ENCODE peak calls at places on chromosomes 7 and 10, in eight cellular contexts. One of them, this sample, is unnamed. For H3K36me3, the result is how much of the 10 kb centered on the place peaks cover.

GRCh38 chr10:92419740-92420553 is 129.0 kb downstream of the MARCHF5 start:
- DNase-seq in CD8-positive, alpha-beta memory T cell: no peak
- DNase-seq in upper lobe of right lung: peak
- DNase-seq in Peyer's patch: peak
- DNase-seq in CD4-positive, alpha-beta memory T cell: no peak
- DNase-seq in stomach: peak
- DNase-seq in GM23248: peak
- DNase-seq in naive thymus-derived CD4-positive, alpha-beta T cell: no peak
- DNase-seq in this sample: peak

GRCh38 chr7:74206589-74207120 is 3.2 kb upstream of the LAT2 start:
- DNase-seq in stomach: peak
- DNase-seq in CD4-positive, alpha-beta memory T cell: peak
- DNase-seq in CD8-positive, alpha-beta memory T cell: peak
- DNase-seq in Peyer's patch: peak
- DNase-seq in upper lobe of right lung: peak
- DNase-seq in naive thymus-derived CD4-positive, alpha-beta T cell: peak
- DNase-seq in GM23248: peak
- DNase-seq in this sample: peak

GRCh38 chr10:16910795-16911164 is 93.6 kb upstream of the RSU1 start:
- DNase-seq in GM23248: no peak
- DNase-seq in stomach: no peak
- DNase-seq in CD8-positive, alpha-beta memory T cell: no peak
- DNase-seq in naive thymus-derived CD4-positive, alpha-beta T cell: no peak
- DNase-seq in Peyer's patch: no peak
- DNase-seq in upper lobe of right lung: no peak
- DNase-seq in CD4-positive, alpha-beta memory T cell: no peak
- DNase-seq in this sample: no peak

GRCh38 chr7:44385384-44386138 is 60.2 kb upstream of the CAMK2B start:
- DNase-seq in upper lobe of right lung: no peak
- DNase-seq in CD4-positive, alpha-beta memory T cell: no peak
- DNase-seq in GM23248: no peak
- DNase-seq in stomach: peak
- DNase-seq in Peyer's patch: no peak
- DNase-seq in CD8-positive, alpha-beta memory T cell: no peak
- DNase-seq in naive thymus-derived CD4-positive, alpha-beta T cell: no peak
- DNase-seq in this sample: peak

GRCh38 chr10:72756674-72757385 is 64.9 kb downstream of the MCU start:
- DNase-seq in CD4-positive, alpha-beta memory T cell: no peak
- DNase-seq in stomach: no peak
- DNase-seq in naive thymus-derived CD4-positive, alpha-beta T cell: no peak
- DNase-seq in CD8-positive, alpha-beta memory T cell: no peak
- DNase-seq in GM23248: no peak
- DNase-seq in Peyer's patch: no peak
- DNase-seq in upper lobe of right lung: no peak
- DNase-seq in this sample: no peak

GRCh38 chr10:117053548-117053947 is 48.6 kb upstream of the SHTN1 start:
- DNase-seq in stomach: no peak
- DNase-seq in upper lobe of right lung: no peak
- DNase-seq in CD8-positive, alpha-beta memory T cell: no peak
- DNase-seq in CD4-positive, alpha-beta memory T cell: no peak
- DNase-seq in naive thymus-derived CD4-positive, alpha-beta T cell: no peak
- DNase-seq in Peyer's patch: no peak
- DNase-seq in GM23248: peak
- DNase-seq in this sample: no peak

GRCh38 chr10:103872137-103872933 is 17.0 kb upstream of the SH3PXD2A start:
- DNase-seq in CD8-positive, alpha-beta memory T cell: no peak
- DNase-seq in stomach: no peak
- DNase-seq in CD4-positive, alpha-beta memory T cell: no peak
- DNase-seq in Peyer's patch: no peak
- DNase-seq in naive thymus-derived CD4-positive, alpha-beta T cell: no peak
- DNase-seq in upper lobe of right lung: no peak
- DNase-seq in GM23248: peak
- DNase-seq in this sample: no peak

GRCh38 chr10:34235164-34235832 is 579.8 kb downstream of the PARD3 start:
- DNase-seq in CD4-positive, alpha-beta memory T cell: no peak
- DNase-seq in CD8-positive, alpha-beta memory T cell: no peak
- DNase-seq in GM23248: peak
- DNase-seq in upper lobe of right lung: no peak
- DNase-seq in stomach: no peak
- DNase-seq in naive thymus-derived CD4-positive, alpha-beta T cell: no peak
- DNase-seq in Peyer's patch: no peak
- DNase-seq in this sample: no peak

GRCh38 chr10:865257-865656 is 66.2 kb downstream of the LARP4B start:
- DNase-seq in CD8-positive, alpha-beta memory T cell: no peak
- DNase-seq in naive thymus-derived CD4-positive, alpha-beta T cell: no peak
- DNase-seq in upper lobe of right lung: no peak
- DNase-seq in GM23248: no peak
- DNase-seq in Peyer's patch: no peak
- DNase-seq in CD4-positive, alpha-beta memory T cell: no peak
- DNase-seq in stomach: no peak
- DNase-seq in this sample: no peak

GRCh38 chr10:77873558-77874380 is 52.8 kb downstream of the DLG5 start:
- DNase-seq in upper lobe of right lung: peak
- DNase-seq in CD8-positive, alpha-beta memory T cell: peak
- DNase-seq in naive thymus-derived CD4-positive, alpha-beta T cell: no peak
- DNase-seq in stomach: peak
- DNase-seq in CD4-positive, alpha-beta memory T cell: peak
- DNase-seq in GM23248: peak
- DNase-seq in Peyer's patch: peak
- DNase-seq in this sample: peak

GRCh38 chr7:47581442-47581820 is 480 bp downstream of the TNS3 start:
- DNase-seq in naive thymus-derived CD4-positive, alpha-beta T cell: no peak
- DNase-seq in Peyer's patch: peak
- DNase-seq in CD4-positive, alpha-beta memory T cell: no peak
- DNase-seq in GM23248: peak
- DNase-seq in upper lobe of right lung: peak
- DNase-seq in CD8-positive, alpha-beta memory T cell: no peak
- DNase-seq in stomach: peak
- DNase-seq in this sample: peak

GRCh38 chr10:121655254-121656142 is 57.3 kb upstream of the FGFR2 start:
- DNase-seq in Peyer's patch: no peak
- DNase-seq in stomach: no peak
- DNase-seq in GM23248: no peak
- DNase-seq in CD4-positive, alpha-beta memory T cell: no peak
- DNase-seq in upper lobe of right lung: peak
- DNase-seq in CD8-positive, alpha-beta memory T cell: no peak
- DNase-seq in naive thymus-derived CD4-positive, alpha-beta T cell: no peak
- DNase-seq in this sample: no peak

GRCh38 chr7:157640144-157640543 is 303.3 kb downstream of the DNAJB6 start:
- DNase-seq in CD8-positive, alpha-beta memory T cell: no peak
- DNase-seq in upper lobe of right lung: no peak
- DNase-seq in Peyer's patch: no peak
- DNase-seq in CD4-positive, alpha-beta memory T cell: no peak
- DNase-seq in stomach: no peak
- DNase-seq in GM23248: no peak
- DNase-seq in naive thymus-derived CD4-positive, alpha-beta T cell: no peak
- DNase-seq in this sample: no peak

GRCh38 chr7:157635148-157635500 is 298.3 kb downstream of the DNAJB6 start:
- DNase-seq in upper lobe of right lung: peak
- DNase-seq in CD8-positive, alpha-beta memory T cell: no peak
- DNase-seq in Peyer's patch: no peak
- DNase-seq in naive thymus-derived CD4-positive, alpha-beta T cell: no peak
- DNase-seq in GM23248: no peak
- DNase-seq in stomach: no peak
- DNase-seq in CD4-positive, alpha-beta memory T cell: no peak
- DNase-seq in this sample: no peak

GRCh38 chr7:157638563-157638962 is 301.8 kb downstream of the DNAJB6 start:
- DNase-seq in stomach: no peak
- DNase-seq in GM23248: no peak
- DNase-seq in CD8-positive, alpha-beta memory T cell: no peak
- DNase-seq in CD4-positive, alpha-beta memory T cell: no peak
- DNase-seq in upper lobe of right lung: no peak
- DNase-seq in Peyer's patch: no peak
- DNase-seq in naive thymus-derived CD4-positive, alpha-beta T cell: no peak
- DNase-seq in this sample: no peak

GRCh38 chr7:157635669-157636068 is 298.9 kb downstream of the DNAJB6 start:
- DNase-seq in GM23248: no peak
- DNase-seq in CD8-positive, alpha-beta memory T cell: no peak
- DNase-seq in CD4-positive, alpha-beta memory T cell: no peak
- DNase-seq in upper lobe of right lung: no peak
- DNase-seq in Peyer's patch: no peak
- DNase-seq in naive thymus-derived CD4-positive, alpha-beta T cell: no peak
- DNase-seq in stomach: no peak
- DNase-seq in this sample: no peak

GRCh38 chr7:157637216-157637954 is 300.6 kb downstream of the DNAJB6 start:
- DNase-seq in upper lobe of right lung: no peak
- DNase-seq in stomach: no peak
- DNase-seq in Peyer's patch: no peak
- DNase-seq in naive thymus-derived CD4-positive, alpha-beta T cell: no peak
- DNase-seq in CD4-positive, alpha-beta memory T cell: no peak
- DNase-seq in GM23248: no peak
- DNase-seq in CD8-positive, alpha-beta memory T cell: no peak
- DNase-seq in this sample: no peak
- H3K36me3 ChIP-seq in upper lobe of right lung: under half
- H3K36me3 ChIP-seq in stomach: under half
- H3K36me3 ChIP-seq in Peyer's patch: under half
- H3K36me3 ChIP-seq in naive thymus-derived CD4-positive, alpha-beta T cell: under half
- H3K36me3 ChIP-seq in CD4-positive, alpha-beta memory T cell: under half
- H3K36me3 ChIP-seq in GM23248: under half
- H3K36me3 ChIP-seq in CD8-positive, alpha-beta memory T cell: under half
- H3K36me3 ChIP-seq in this sample: under half

GRCh38 chr10:35934637-35934995 is 292.5 kb upstream of the FZD8 start:
- DNase-seq in Peyer's patch: no peak
- DNase-seq in naive thymus-derived CD4-positive, alpha-beta T cell: no peak
- DNase-seq in GM23248: no peak
- DNase-seq in CD4-positive, alpha-beta memory T cell: no peak
- DNase-seq in upper lobe of right lung: no peak
- DNase-seq in CD8-positive, alpha-beta memory T cell: no peak
- DNase-seq in stomach: no peak
- DNase-seq in this sample: no peak
- H3K27ac ChIP-seq in Peyer's patch: no peak
- H3K27ac ChIP-seq in naive thymus-derived CD4-positive, alpha-beta T cell: no peak
- H3K27ac ChIP-seq in GM23248: no peak
- H3K27ac ChIP-seq in CD4-positive, alpha-beta memory T cell: no peak
- H3K27ac ChIP-seq in upper lobe of right lung: no peak
- H3K27ac ChIP-seq in CD8-positive, alpha-beta memory T cell: no peak
- H3K27ac ChIP-seq in stomach: no peak
- H3K27ac ChIP-seq in this sample: no peak

GRCh38 chr10:27157150-27157549 is 2.0 kb downstream of the MASTL start:
- DNase-seq in CD4-positive, alpha-beta memory T cell: no peak
- DNase-seq in stomach: no peak
- DNase-seq in upper lobe of right lung: no peak
- DNase-seq in CD8-positive, alpha-beta memory T cell: no peak
- DNase-seq in naive thymus-derived CD4-positive, alpha-beta T cell: no peak
- DNase-seq in GM23248: peak
- DNase-seq in Peyer's patch: no peak
- DNase-seq in this sample: no peak
- H3K36me3 ChIP-seq in CD4-positive, alpha-beta memory T cell: under half
- H3K36me3 ChIP-seq in stomach: under half
- H3K36me3 ChIP-seq in upper lobe of right lung: under half
- H3K36me3 ChIP-seq in CD8-positive, alpha-beta memory T cell: under half
- H3K36me3 ChIP-seq in naive thymus-derived CD4-positive, alpha-beta T cell: under half
- H3K36me3 ChIP-seq in GM23248: under half
- H3K36me3 ChIP-seq in Peyer's patch: under half
- H3K36me3 ChIP-seq in this sample: under half

DNA sequence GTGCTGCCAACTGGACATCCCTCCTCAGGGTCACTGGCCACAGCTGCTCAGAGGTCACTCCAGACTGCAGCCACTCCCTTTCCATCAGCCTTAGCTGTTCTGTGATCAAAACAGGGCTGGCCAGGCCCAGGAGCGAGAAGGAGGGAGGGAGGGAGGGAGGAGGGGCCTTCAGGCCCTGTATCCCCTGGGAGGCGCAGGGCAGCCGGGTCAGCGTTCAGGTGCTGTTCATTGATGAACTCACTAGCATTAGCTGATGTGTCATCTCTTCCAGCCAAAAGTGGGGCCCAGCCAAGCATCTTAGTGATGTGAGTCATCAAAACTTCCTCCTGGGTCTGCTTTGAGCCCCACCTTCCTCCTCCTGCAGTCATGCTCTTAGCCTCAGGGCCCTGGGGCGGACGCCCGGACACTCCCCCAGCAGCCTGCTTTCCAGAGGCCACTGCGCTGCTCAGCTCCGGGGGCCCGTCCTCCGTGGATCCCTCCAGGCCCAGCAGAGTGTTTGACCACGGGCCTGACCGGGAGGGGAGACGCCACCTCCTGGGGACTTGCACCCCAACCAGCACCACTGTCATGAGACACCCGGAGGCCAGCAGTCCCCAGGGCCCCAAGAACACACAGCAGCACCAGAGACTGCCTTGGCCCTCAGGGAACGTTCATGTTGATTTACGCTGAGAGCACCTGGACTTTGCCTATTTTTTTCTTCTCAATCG is 149.2 kb downstream of the PRKAG2 start:
- DNase-seq in CD8-positive, alpha-beta memory T cell: no peak
- DNase-seq in naive thymus-derived CD4-positive, alpha-beta T cell: no peak
- DNase-seq in upper lobe of right lung: no peak
- DNase-seq in Peyer's patch: peak
- DNase-seq in GM23248: peak
- DNase-seq in CD4-positive, alpha-beta memory T cell: no peak
- DNase-seq in stomach: peak
- DNase-seq in this sample: no peak
- H3K27ac ChIP-seq in CD8-positive, alpha-beta memory T cell: no peak
- H3K27ac ChIP-seq in naive thymus-derived CD4-positive, alpha-beta T cell: no peak
- H3K27ac ChIP-seq in upper lobe of right lung: no peak
- H3K27ac ChIP-seq in Peyer's patch: peak
- H3K27ac ChIP-seq in GM23248: no peak
- H3K27ac ChIP-seq in CD4-positive, alpha-beta memory T cell: no peak
- H3K27ac ChIP-seq in stomach: peak
- H3K27ac ChIP-seq in this sample: no peak

GRCh38 chr10:67978749-67979148 is 94.3 kb downstream of the SIRT1 start:
- DNase-seq in CD4-positive, alpha-beta memory T cell: no peak
- DNase-seq in GM23248: peak
- DNase-seq in Peyer's patch: no peak
- DNase-seq in naive thymus-derived CD4-positive, alpha-beta T cell: no peak
- DNase-seq in CD8-positive, alpha-beta memory T cell: no peak
- DNase-seq in upper lobe of right lung: no peak
- DNase-seq in stomach: no peak
- DNase-seq in this sample: no peak
- H3K36me3 ChIP-seq in CD4-positive, alpha-beta memory T cell: under half
- H3K36me3 ChIP-seq in GM23248: half or more
- H3K36me3 ChIP-seq in Peyer's patch: under half
- H3K36me3 ChIP-seq in naive thymus-derived CD4-positive, alpha-beta T cell: under half
- H3K36me3 ChIP-seq in CD8-positive, alpha-beta memory T cell: under half
- H3K36me3 ChIP-seq in upper lobe of right lung: half or more
- H3K36me3 ChIP-seq in stomach: half or more
- H3K36me3 ChIP-seq in this sample: under half